ENCODE peak calls at places on chromosomes 16 and 17, in eight cellular contexts. One of them, this sample, is unnamed.

GRCh38 chr16:30894540-30895368 is 877 bp upstream of the BCL7C start:
- DNase-seq in activated T-cell treated with anti-CD3 and anti-CD28 coated beads, Interleukin-2, amount 50 U/mL, for 72 hours: no peak
- DNase-seq in T-cell: no peak
- DNase-seq in ELF-1: no peak
- DNase-seq in type B pancreatic cell: no peak
- DNase-seq in activated T-helper 1 cell treated with anti-CD3 and anti-CD28 coated beads, Interleukin-2, amount 50 U/mL, for 16 hours: no peak
- DNase-seq in activated effector memory CD4-positive, alpha-beta T cell treated with anti-CD3 and anti-CD28 coated beads, Interleukin-2, amount 50 U/mL, for 16 hours: no peak
- DNase-seq in NCI-H774: no peak
- DNase-seq in this sample: no peak

GRCh38 chr17:78154903-78155811 is 9.0 kb downstream of the C17orf99 start:
- DNase-seq in activated T-helper 1 cell treated with anti-CD3 and anti-CD28 coated beads, Interleukin-2, amount 50 U/mL, for 16 hours: no peak
- DNase-seq in ELF-1: no peak
- DNase-seq in activated T-cell treated with anti-CD3 and anti-CD28 coated beads, Interleukin-2, amount 50 U/mL, for 72 hours: no peak
- DNase-seq in activated effector memory CD4-positive, alpha-beta T cell treated with anti-CD3 and anti-CD28 coated beads, Interleukin-2, amount 50 U/mL, for 16 hours: no peak
- DNase-seq in NCI-H774: no peak
- DNase-seq in type B pancreatic cell: no peak
- DNase-seq in T-cell: no peak
- DNase-seq in this sample: no peak

GRCh38 chr16:57892041-57892440 is 78.9 kb downstream of the CNGB1 start:
- DNase-seq in T-cell: no peak
- DNase-seq in type B pancreatic cell: no peak
- DNase-seq in NCI-H774: no peak
- DNase-seq in ELF-1: no peak
- DNase-seq in activated effector memory CD4-positive, alpha-beta T cell treated with anti-CD3 and anti-CD28 coated beads, Interleukin-2, amount 50 U/mL, for 16 hours: no peak
- DNase-seq in activated T-helper 1 cell treated with anti-CD3 and anti-CD28 coated beads, Interleukin-2, amount 50 U/mL, for 16 hours: no peak
- DNase-seq in activated T-cell treated with anti-CD3 and anti-CD28 coated beads, Interleukin-2, amount 50 U/mL, for 72 hours: no peak
- DNase-seq in this sample: no peak

GRCh38 chr17:47324224-47325020 is 667 bp downstream of the EFCAB13 start:
- DNase-seq in ELF-1: peak
- DNase-seq in activated T-helper 1 cell treated with anti-CD3 and anti-CD28 coated beads, Interleukin-2, amount 50 U/mL, for 16 hours: peak
- DNase-seq in T-cell: peak
- DNase-seq in type B pancreatic cell: no peak
- DNase-seq in activated T-cell treated with anti-CD3 and anti-CD28 coated beads, Interleukin-2, amount 50 U/mL, for 72 hours: peak
- DNase-seq in NCI-H774: peak
- DNase-seq in activated effector memory CD4-positive, alpha-beta T cell treated with anti-CD3 and anti-CD28 coated beads, Interleukin-2, amount 50 U/mL, for 16 hours: peak
- DNase-seq in this sample: no peak

GRCh38 chr17:50258647-50259483 is 15.4 kb upstream of the TMEM92 start:
- DNase-seq in NCI-H774: no peak
- DNase-seq in T-cell: no peak
- DNase-seq in activated T-helper 1 cell treated with anti-CD3 and anti-CD28 coated beads, Interleukin-2, amount 50 U/mL, for 16 hours: no peak
- DNase-seq in ELF-1: no peak
- DNase-seq in type B pancreatic cell: no peak
- DNase-seq in activated effector memory CD4-positive, alpha-beta T cell treated with anti-CD3 and anti-CD28 coated beads, Interleukin-2, amount 50 U/mL, for 16 hours: no peak
- DNase-seq in activated T-cell treated with anti-CD3 and anti-CD28 coated beads, Interleukin-2, amount 50 U/mL, for 72 hours: no peak
- DNase-seq in this sample: peak

GRCh38 chr16:5018791-5019190 is 14.9 kb downstream of the NAGPA start:
- DNase-seq in ELF-1: no peak
- DNase-seq in NCI-H774: no peak
- DNase-seq in type B pancreatic cell: no peak
- DNase-seq in T-cell: no peak
- DNase-seq in activated effector memory CD4-positive, alpha-beta T cell treated with anti-CD3 and anti-CD28 coated beads, Interleukin-2, amount 50 U/mL, for 16 hours: no peak
- DNase-seq in activated T-helper 1 cell treated with anti-CD3 and anti-CD28 coated beads, Interleukin-2, amount 50 U/mL, for 16 hours: no peak
- DNase-seq in activated T-cell treated with anti-CD3 and anti-CD28 coated beads, Interleukin-2, amount 50 U/mL, for 72 hours: no peak
- DNase-seq in this sample: no peak

GRCh38 chr17:46028374-46028773 is 29.3 kb downstream of the STH start:
- DNase-seq in NCI-H774: no peak
- DNase-seq in activated effector memory CD4-positive, alpha-beta T cell treated with anti-CD3 and anti-CD28 coated beads, Interleukin-2, amount 50 U/mL, for 16 hours: no peak
- DNase-seq in type B pancreatic cell: no peak
- DNase-seq in activated T-cell treated with anti-CD3 and anti-CD28 coated beads, Interleukin-2, amount 50 U/mL, for 72 hours: no peak
- DNase-seq in ELF-1: no peak
- DNase-seq in activated T-helper 1 cell treated with anti-CD3 and anti-CD28 coated beads, Interleukin-2, amount 50 U/mL, for 16 hours: no peak
- DNase-seq in T-cell: no peak
- DNase-seq in this sample: no peak

GRCh38 chr17:60073621-60074020 is 5.1 kb downstream of the HEATR6 start:
- DNase-seq in activated T-cell treated with anti-CD3 and anti-CD28 coated beads, Interleukin-2, amount 50 U/mL, for 72 hours: no peak
- DNase-seq in activated T-helper 1 cell treated with anti-CD3 and anti-CD28 coated beads, Interleukin-2, amount 50 U/mL, for 16 hours: no peak
- DNase-seq in activated effector memory CD4-positive, alpha-beta T cell treated with anti-CD3 and anti-CD28 coated beads, Interleukin-2, amount 50 U/mL, for 16 hours: no peak
- DNase-seq in NCI-H774: no peak
- DNase-seq in type B pancreatic cell: no peak
- DNase-seq in ELF-1: no peak
- DNase-seq in T-cell: no peak
- DNase-seq in this sample: no peak

GRCh38 chr17:36932383-36933173 is 4.7 kb upstream of the LHX1 start:
- DNase-seq in activated effector memory CD4-positive, alpha-beta T cell treated with anti-CD3 and anti-CD28 coated beads, Interleukin-2, amount 50 U/mL, for 16 hours: peak
- DNase-seq in activated T-cell treated with anti-CD3 and anti-CD28 coated beads, Interleukin-2, amount 50 U/mL, for 72 hours: no peak
- DNase-seq in type B pancreatic cell: no peak
- DNase-seq in activated T-helper 1 cell treated with anti-CD3 and anti-CD28 coated beads, Interleukin-2, amount 50 U/mL, for 16 hours: no peak
- DNase-seq in ELF-1: no peak
- DNase-seq in T-cell: no peak
- DNase-seq in NCI-H774: no peak
- DNase-seq in this sample: peak

GRCh38 chr17:42687707-42688275 is 5.5 kb downstream of the CNTNAP1 start:
- DNase-seq in activated effector memory CD4-positive, alpha-beta T cell treated with anti-CD3 and anti-CD28 coated beads, Interleukin-2, amount 50 U/mL, for 16 hours: no peak
- DNase-seq in activated T-helper 1 cell treated with anti-CD3 and anti-CD28 coated beads, Interleukin-2, amount 50 U/mL, for 16 hours: no peak
- DNase-seq in type B pancreatic cell: no peak
- DNase-seq in ELF-1: peak
- DNase-seq in NCI-H774: no peak
- DNase-seq in activated T-cell treated with anti-CD3 and anti-CD28 coated beads, Interleukin-2, amount 50 U/mL, for 72 hours: no peak
- DNase-seq in T-cell: no peak
- DNase-seq in this sample: peak

GRCh38 chr16:66070140-66070887 is 296.2 kb upstream of the CDH5 start:
- DNase-seq in activated T-cell treated with anti-CD3 and anti-CD28 coated beads, Interleukin-2, amount 50 U/mL, for 72 hours: no peak
- DNase-seq in NCI-H774: no peak
- DNase-seq in ELF-1: no peak
- DNase-seq in type B pancreatic cell: no peak
- DNase-seq in T-cell: no peak
- DNase-seq in activated T-helper 1 cell treated with anti-CD3 and anti-CD28 coated beads, Interleukin-2, amount 50 U/mL, for 16 hours: no peak
- DNase-seq in activated effector memory CD4-positive, alpha-beta T cell treated with anti-CD3 and anti-CD28 coated beads, Interleukin-2, amount 50 U/mL, for 16 hours: no peak
- DNase-seq in this sample: no peak

GRCh38 chr17:68456529-68457167 is 648 bp downstream of the WIPI1 start:
- DNase-seq in ELF-1: peak
- DNase-seq in type B pancreatic cell: no peak
- DNase-seq in NCI-H774: peak
- DNase-seq in activated T-cell treated with anti-CD3 and anti-CD28 coated beads, Interleukin-2, amount 50 U/mL, for 72 hours: no peak
- DNase-seq in activated effector memory CD4-positive, alpha-beta T cell treated with anti-CD3 and anti-CD28 coated beads, Interleukin-2, amount 50 U/mL, for 16 hours: no peak
- DNase-seq in activated T-helper 1 cell treated with anti-CD3 and anti-CD28 coated beads, Interleukin-2, amount 50 U/mL, for 16 hours: no peak
- DNase-seq in T-cell: no peak
- DNase-seq in this sample: peak